ENCODE peak calls at places on chromosomes 1 and 21, in ten cellular contexts. L, Z, I, Y, Q, A, X, C, S and R are unnamed samples.

GRCh38 chr1:203130358-203130992 is 2.9 kb downstream of the ADORA1 start:
- DNase-seq in Q (no peak), Z (no peak), C (no peak), X (no peak), L (no peak), I (no peak), S (no peak), A (no peak), Y (no peak), R (no peak)

GRCh38 chr1:32650157-32650751 is at the start of gene ZBTB8OS:
- DNase-seq in C (peak; percentile 92), L (peak; percentile 72), X (peak; percentile 91), Q (peak; percentile 95), I (peak; percentile 96), Z (peak; percentile 81), Y (peak; percentile 91), S (peak; percentile 88), A (peak; percentile 98), R (peak; percentile 87)

GRCh38 chr1:230794431-230794830 is 47.2 kb downstream of the CAPN9 start:
- DNase-seq in A (no peak), L (no peak), Q (no peak), S (no peak), Y (no peak), C (no peak), X (no peak), Z (no peak), I (no peak), R (no peak)

GRCh38 chr1:34755961-34756360 is 1.1 kb downstream of the GJB5 start:
- DNase-seq in Q (no peak), L (no peak), X (no peak), C (no peak), S (no peak), A (no peak), I (no peak), Z (no peak), Y (no peak), R (no peak)

GRCh38 chr1:196910208-196910607 is 22.4 kb downstream of the CFHR4 start:
- DNase-seq in C (peak; percentile 6), Q (no peak), X (peak; percentile 14), A (no peak), S (no peak), Y (no peak), L (no peak), Z (no peak), I (no peak), R (no peak)

GRCh38 chr1:16230744-16231143 is 6.2 kb downstream of the CPLANE2 start:
- DNase-seq in Y (no peak), Z (no peak), X (no peak), I (no peak), L (no peak), Q (peak; percentile 61), S (no peak), A (no peak), C (no peak), R (no peak)

GRCh38 chr1:14598007-14598497 is 433 bp upstream of the KAZN start:
- DNase-seq in C (no peak), A (peak; percentile 65), X (no peak), Z (no peak), Q (no peak), S (no peak), Y (no peak), L (no peak), I (no peak), R (no peak)

GRCh38 chr21:34613679-34614442 is 1.1 kb downstream of the RCAN1 start:
- DNase-seq in X (no peak), C (peak; percentile 31), L (no peak), I (peak; percentile 17), Q (no peak), Y (no peak), A (no peak), S (peak; percentile 2), Z (peak; percentile 13), R (peak; percentile 8)

GRCh38 chr1:37634554-37635308 is at the start of gene RSPO1:
- DNase-seq in X (peak; percentile 22), L (no peak), Z (no peak), Q (no peak), Y (no peak), A (no peak), S (peak; percentile 15), C (peak; percentile 17), I (peak; percentile 30), R (no peak)

GRCh38 chr1:165144757-165145397 is 211.6 kb downstream of the LMX1A start:
- DNase-seq in Y (peak; percentile 42), X (peak; percentile 51), C (peak; percentile 61), L (no peak), I (peak; percentile 50), Z (peak; percentile 5), A (peak; percentile 86), Q (no peak), S (peak; percentile 73), R (no peak)

GRCh38 chr1:160030657-160031367 is 978 bp downstream of the PIGM start:
- DNase-seq in C (no peak), X (no peak), A (peak; percentile 27), S (no peak), Z (no peak), Q (no peak), I (peak; percentile 37), Y (no peak), L (no peak), R (peak; percentile 26)

GRCh38 chr1:220748091-220748934 is at the start of gene MTARC2:
- DNase-seq in Q (peak; percentile 87), X (peak; percentile 82), Z (no peak), Y (peak; percentile 64), S (peak; percentile 77), A (peak; percentile 69), I (peak; percentile 93), L (no peak), C (peak; percentile 73), R (no peak)

GRCh38 chr1:97745912-97746311 is 174.9 kb downstream of the DPYD start:
- DNase-seq in L (no peak), Q (no peak), I (no peak), Z (no peak), S (no peak), A (no peak), C (peak; percentile 56), X (no peak), Y (peak; percentile 24), R (no peak)